ENCODE peak calls at places on chromosomes 12 and 14, in five cellular contexts. A, D, W, O and F are unnamed samples.

GRCh38 chr14:77088645-77089044 is 9.4 kb upstream of the CIPC start:
- DNase-seq in O (no peak), W (no peak), D (no peak), A (no peak), F (no peak)

GRCh38 chr14:63673255-63673654 is 31.6 kb upstream of the WDR89 start:
- DNase-seq in D (no peak), A (no peak), O (no peak), W (no peak), F (no peak)

GRCh38 chr14:58829594-58829993 is 191.8 kb downstream of the DACT1 start:
- DNase-seq in A (no peak), W (no peak), D (no peak), O (peak), F (peak)

GRCh38 chr14:50875359-50876090 is 3.7 kb downstream of the ABHD12B start:
- DNase-seq in O (no peak), W (peak), A (peak), D (no peak), F (no peak)

GRCh38 chr14:61452452-61452851 is 131.1 kb downstream of the PRKCH start:
- DNase-seq in D (no peak), O (no peak), A (no peak), W (no peak), F (no peak)

GRCh38 chr12:111775205-111776193 is 8.8 kb downstream of the ALDH2 start:
- DNase-seq in D (no peak), A (peak), W (no peak), O (peak), F (peak)

GRCh38 chr14:41901089-41901488 is 294.4 kb downstream of the LRFN5 start:
- DNase-seq in W (no peak), D (no peak), A (no peak), O (no peak), F (no peak)

GRCh38 chr12:54010053-54010971 is 1.5 kb downstream of the HOXC8 start:
- DNase-seq in A (no peak), W (no peak), D (no peak), O (no peak), F (no peak)

GRCh38 chr12:121267822-121268221 is 28.7 kb downstream of the CAMKK2 start:
- DNase-seq in A (no peak), O (no peak), D (no peak), W (no peak), F (no peak)

GRCh38 chr12:46521145-46521544 is 148.6 kb upstream of the SLC38A2 start:
- DNase-seq in W (no peak), D (no peak), O (no peak), A (no peak), F (no peak)

GRCh38 chr12:53145383-53145782 is 35.1 kb upstream of the ZNF740 start:
- DNase-seq in D (no peak), W (peak), A (no peak), O (peak), F (peak)

GRCh38 chr12:106722854-106723253 is 51.6 kb upstream of the RIC8B start:
- DNase-seq in A (no peak), O (no peak), D (no peak), W (no peak), F (no peak)

GRCh38 chr14:91399868-91400640 is 17.6 kb downstream of the CCDC88C start:
- DNase-seq in W (no peak), A (peak), D (no peak), O (no peak), F (no peak)

GRCh38 chr12:56337753-56338221 is 897 bp upstream of the IL23A start:
- DNase-seq in D (no peak), O (no peak), A (no peak), W (no peak), F (peak)

GRCh38 chr12:98744692-98745091 is 99.6 kb downstream of the APAF1 start:
- DNase-seq in O (no peak), W (no peak), A (no peak), D (no peak), F (no peak)

GRCh38 chr12:30962047-30962446 is 35.5 kb downstream of the TSPAN11 start:
- DNase-seq in D (no peak), O (no peak), A (no peak), W (no peak), F (no peak)

GRCh38 chr14:35534130-35534883 is at the start of gene INSM2:
- DNase-seq in O (no peak), D (peak), A (peak), W (peak), F (peak)

GRCh38 chr14:76929927-76930326 is 98.6 kb downstream of the IRF2BPL start:
- DNase-seq in A (no peak), D (no peak), O (no peak), W (no peak), F (peak)

GRCh38 chr14:33782923-33783322 is 168.0 kb downstream of the EGLN3 start:
- DNase-seq in O (no peak), W (no peak), D (no peak), A (no peak), F (no peak)

GRCh38 chr12:105659355-105660075 is 329.0 kb downstream of the C12orf75 start:
- DNase-seq in D (no peak), A (no peak), W (no peak), O (no peak), F (peak)

GRCh38 chr14:55416866-55417265 is 5.2 kb upstream of the ATG14 start:
- DNase-seq in W (peak), D (peak), O (peak), A (peak), F (peak)

GRCh38 chr14:77808250-77808649 is 8.3 kb downstream of the ADCK1 start:
- DNase-seq in W (no peak), A (no peak), D (no peak), O (no peak), F (no peak)